ENCODE peak calls at places on chromosomes 16 and 17, in six cellular contexts. S is bronchial epithelial cell, M is osteocyte, Y is adrenal gland, F is endothelial cell of umbilical vein, V is astrocyte of the cerebellum. N is an unnamed sample.

GRCh38 chr16:12903325-12904040 is 2.1 kb downstream of the SHISA9 start:
- DNase-seq in Y (no peak), F (no peak), S (no peak), M (no peak), V (no peak), N (no peak)

GRCh38 chr17:76872874-76873221 is 4.6 kb downstream of the MGAT5B start:
- DNase-seq in S (no peak), M (no peak), F (no peak), Y (no peak), V (no peak), N (no peak)

GRCh38 chr17:82229686-82230626 is 1.1 kb downstream of the SLC16A3 start:
- DNase-seq in F (peak; percentile 31), V (no peak), S (no peak), M (no peak), Y (no peak), N (no peak)

GRCh38 chr17:56096026-56096807 is 57.1 kb upstream of the ANKFN1 start:
- DNase-seq in V (peak; percentile 62), S (no peak), F (no peak), Y (no peak), M (no peak), N (no peak)

GRCh38 chr16:769934-770333 is 9.4 kb downstream of the MSLN start:
- DNase-seq in S (no peak), Y (no peak), V (no peak), M (no peak), F (no peak), N (no peak)

GRCh38 chr17:28327709-28328108 is 7.6 kb downstream of the IFT20 start:
- DNase-seq in M (no peak), V (no peak), F (no peak), S (no peak), Y (no peak), N (no peak)

GRCh38 chr17:49817993-49818392 is 29.5 kb downstream of the KAT7 start:
- DNase-seq in F (no peak), Y (no peak), V (no peak), S (no peak), M (no peak), N (no peak)

GRCh38 chr16:85255777-85256176 is 143.5 kb upstream of the CIBAR2 start:
- DNase-seq in F (no peak), Y (no peak), S (no peak), M (no peak), V (no peak), N (no peak)

GRCh38 chr17:67165201-67165600 is 79.8 kb downstream of the HELZ start:
- DNase-seq in Y (peak; percentile 54), F (no peak), V (no peak), S (no peak), M (no peak), N (no peak)

GRCh38 chr17:9204623-9205329 is 183.5 kb downstream of the NTN1 start:
- DNase-seq in F (no peak), M (no peak), S (no peak), V (no peak), Y (no peak), N (no peak)

GRCh38 chr16:88690341-88691128 is 4.2 kb upstream of the SNAI3 start:
- DNase-seq in S (no peak), F (no peak), M (no peak), V (no peak), Y (no peak), N (no peak)

GRCh38 chr16:1343428-1344242 is 8.0 kb downstream of the TSR3 start:
- DNase-seq in M (no peak), V (no peak), Y (no peak), S (no peak), F (no peak), N (no peak)

GRCh38 chr16:89918453-89919347 is at the start of gene MC1R:
- DNase-seq in Y (no peak), V (no peak), M (no peak), F (peak; percentile 34), S (no peak), N (no peak)

GRCh38 chr16:78866556-78866955 is 734.0 kb downstream of the MAF start:
- DNase-seq in M (no peak), S (no peak), F (no peak), Y (peak; percentile 21), V (no peak), N (no peak)

GRCh38 chr17:68399638-68400403 is 57.5 kb downstream of the WIPI1 start:
- DNase-seq in F (peak; percentile 42), M (no peak), Y (no peak), V (no peak), S (no peak), N (no peak)

GRCh38 chr17:28255616-28256015 is 63.4 kb upstream of the TMEM97 start:
- DNase-seq in Y (no peak), M (no peak), F (no peak), V (no peak), S (no peak), N (no peak)

GRCh38 chr17:77382356-77382911 is 241.7 kb downstream of the SEC14L1 start:
- DNase-seq in S (no peak), V (no peak), Y (no peak), M (no peak), F (no peak), N (no peak)

GRCh38 chr17:29407856-29408255 is 17.7 kb downstream of the TAOK1 start:
- DNase-seq in M (peak; percentile 13), Y (no peak), S (no peak), V (no peak), F (no peak), N (no peak)

GRCh38 chr16:3256146-3256875 is at the start of gene MEFV:
- DNase-seq in S (peak; percentile 10), Y (peak; percentile 28), V (no peak), M (no peak), F (no peak), N (no peak)

GRCh38 chr16:28505489-28506137 is 1.0 kb downstream of the IL27 start:
- DNase-seq in M (no peak), Y (no peak), S (no peak), F (no peak), V (no peak), N (no peak)

GRCh38 chr16:11481987-11482386 is 104.7 kb downstream of the LITAF start:
- DNase-seq in M (no peak), F (no peak), V (no peak), Y (no peak), S (no peak), N (no peak)

GRCh38 chr16:74842413-74842812 is 67.8 kb upstream of the FA2H start:
- DNase-seq in M (no peak), S (peak; percentile 48), Y (peak; percentile 33), F (no peak), V (no peak), N (no peak)

GRCh38 chr17:8947201-8947600 is 18.3 kb downstream of the PIK3R5 start:
- DNase-seq in M (no peak), V (no peak), Y (no peak), S (no peak), F (no peak), N (no peak)

GRCh38 chr16:64731891-64732290 is 390.0 kb downstream of the CDH11 start:
- DNase-seq in S (no peak), Y (no peak), F (no peak), V (no peak), M (no peak), N (no peak)

DNA sequence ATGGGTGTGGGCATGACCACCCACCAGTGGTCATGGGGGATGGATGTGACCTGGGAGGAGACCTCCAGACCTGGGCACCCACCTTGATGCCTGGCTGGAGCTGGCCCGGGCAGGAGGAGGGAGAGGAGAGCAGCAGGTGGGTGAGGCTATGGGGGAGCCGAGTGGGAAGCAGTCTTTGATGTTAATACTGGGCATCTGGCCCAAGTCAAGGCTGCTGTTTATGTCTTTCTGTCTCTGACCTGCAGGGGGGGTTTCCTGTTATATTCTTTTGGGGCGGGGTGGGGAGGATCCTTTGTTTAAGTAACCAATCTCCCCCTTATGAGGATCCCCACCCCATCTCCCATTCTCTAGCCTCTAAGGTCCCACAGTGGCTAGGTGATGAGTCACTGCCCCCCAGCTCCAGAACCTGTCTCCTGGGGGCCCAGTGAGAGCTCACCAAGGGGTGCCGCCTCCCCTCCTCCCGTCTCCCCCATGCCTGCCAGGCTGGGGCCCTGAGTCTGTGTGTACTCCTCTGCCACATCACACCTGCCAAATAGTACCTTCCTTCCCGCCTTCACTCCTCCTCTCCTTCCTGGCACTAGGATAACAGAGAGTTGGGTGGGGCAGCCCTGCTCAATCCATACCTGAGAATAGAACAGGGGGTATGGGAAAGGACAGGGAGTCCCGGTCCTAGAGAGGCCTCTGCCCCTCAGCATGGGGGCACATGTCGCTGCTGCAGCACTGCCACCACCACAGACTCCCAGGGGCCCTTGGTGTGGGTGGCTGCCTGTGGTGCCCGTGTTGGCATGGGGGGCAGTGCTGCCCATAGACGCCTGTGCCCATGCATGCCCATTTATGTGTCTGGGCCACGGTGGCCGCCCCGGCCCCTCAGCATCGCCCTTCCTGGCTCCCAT is 7.2 kb downstream of the THRA start:
- DNase-seq in F (peak; percentile 53), S (no peak), M (no peak), Y (peak; percentile 54), V (no peak), N (no peak)
- TF ChIP-seq CTCF in F (peak; percentile 21), S (peak; percentile 26), M (peak; percentile 24), Y (peak; percentile 41), V (peak; percentile 32), N (peak; percentile 49)

GRCh38 chr16:31009894-31010293 is 544 bp downstream of the STX1B start:
- DNase-seq in V (no peak), F (no peak), Y (no peak), M (no peak), S (no peak), N (no peak)
- TF ChIP-seq CTCF in V (peak; percentile 4), F (no peak), Y (no peak), M (no peak), S (no peak), N (no peak)

DNA sequence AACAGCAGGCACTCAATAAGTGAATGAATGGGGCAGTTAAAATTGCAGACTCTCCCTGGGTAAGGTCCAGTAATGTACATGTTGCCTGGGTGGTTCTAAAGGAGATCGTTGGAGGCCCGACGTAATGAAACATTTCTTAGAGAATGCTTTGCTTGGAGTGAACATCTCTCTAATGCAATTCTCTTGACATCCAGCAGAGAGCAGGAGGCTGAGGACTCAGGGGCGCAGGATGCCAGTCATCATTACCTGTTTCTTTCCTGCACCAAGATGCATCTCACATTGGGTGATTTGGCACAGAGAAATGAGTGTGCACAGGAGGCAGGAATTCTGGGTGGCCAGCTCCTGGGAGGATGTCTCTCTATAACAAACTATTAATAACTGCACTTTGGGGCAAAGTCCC is 130.3 kb upstream of the RBBP6 start:
- DNase-seq in Y (no peak), F (no peak), S (no peak), V (no peak), M (no peak), N (no peak)
- TF ChIP-seq CTCF in Y (no peak), F (no peak), S (no peak), V (no peak), M (no peak), N (peak; percentile 47)

DNA sequence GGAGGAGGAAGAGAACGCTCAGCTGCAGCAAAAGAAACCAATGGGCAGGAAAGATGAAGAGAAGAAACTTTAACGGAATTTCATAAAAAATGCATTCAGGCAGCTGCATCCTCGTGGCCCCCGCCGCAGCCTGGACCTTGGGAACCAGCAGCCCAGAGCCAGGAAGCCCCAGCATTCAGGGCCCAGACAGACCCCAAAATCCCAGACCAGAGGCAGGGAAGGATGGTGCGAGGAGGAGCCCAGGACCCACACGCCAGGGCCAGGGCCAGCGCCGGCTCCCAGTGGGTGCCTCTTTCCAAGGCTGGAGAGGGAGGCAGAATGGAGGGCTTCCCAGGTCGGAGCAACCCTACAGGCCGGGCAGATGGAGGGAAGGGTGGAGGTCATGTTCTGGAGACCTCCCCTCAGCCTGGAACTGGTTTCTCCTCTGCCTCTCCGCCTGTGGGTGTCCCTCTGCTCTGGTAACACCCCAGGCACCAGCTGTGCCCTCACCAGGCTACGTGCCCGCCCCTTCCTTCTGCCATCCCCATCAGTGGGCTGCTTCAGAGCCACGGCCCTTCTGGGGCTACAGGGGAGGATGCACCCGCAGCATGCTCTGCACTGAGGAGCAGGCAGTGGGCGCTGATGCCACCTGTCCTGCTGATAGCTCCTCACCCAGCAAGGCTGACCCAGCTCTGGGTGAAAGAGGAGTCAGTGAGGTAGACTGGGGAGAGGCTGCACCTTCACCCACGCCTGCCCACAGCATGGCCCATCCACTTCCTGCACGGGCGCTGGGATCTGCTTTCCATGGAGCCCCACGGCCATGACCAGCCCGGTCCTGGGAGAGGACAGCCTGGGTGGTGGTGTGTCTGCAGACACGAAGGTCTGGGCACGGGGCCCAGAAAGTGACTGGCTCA is 1.2 kb upstream of the MIF4GD start:
- DNase-seq in S (no peak), Y (peak; percentile 90), V (no peak), M (no peak), F (no peak), N (no peak)
- TF ChIP-seq CTCF in S (no peak), Y (no peak), V (no peak), M (no peak), F (no peak), N (no peak)

N was measured in type B pancreatic cell.